ENCODE peak calls at places on chromosome 10, in five cellular contexts. Q is activated naive CD8-positive, alpha-beta T cell treated with anti-CD3 and anti-CD28 coated beads, Interleukin-2, amount 50 U/mL, for 24 hours; I is choroid plexus epithelial cell; L is amniotic epithelial cell; O is WERI-Rb-1. Z is an unnamed sample.

GRCh38 chr10:110137142-110137545 is 70.3 kb upstream of the MXI1 start:
- DNase-seq in Q (no peak), I (peak), L (peak), O (no peak), Z (no peak)

GRCh38 chr10:114350751-114351150 is 53.6 kb downstream of the AFAP1L2 start:
- DNase-seq in Q (no peak), I (no peak), L (no peak), O (no peak), Z (no peak)

GRCh38 chr10:111206521-111206920 is 129.7 kb downstream of the ADRA2A start:
- DNase-seq in Q (no peak), I (no peak), L (no peak), O (no peak), Z (no peak)

GRCh38 chr10:123862421-123863188 is 29.0 kb downstream of the CPXM2 start:
- DNase-seq in Q (no peak), I (no peak), L (no peak), O (no peak), Z (no peak)

GRCh38 chr10:127092916-127093315 is 103.5 kb downstream of the INSYN2A start:
- DNase-seq in Q (no peak), I (no peak), L (no peak), O (no peak), Z (no peak)

GRCh38 chr10:3471927-3472704 is 299.5 kb upstream of the PITRM1 start:
- DNase-seq in Q (no peak), I (no peak), L (no peak), O (no peak), Z (no peak)

GRCh38 chr10:109429956-109430760 is 493.2 kb downstream of the XPNPEP1 start:
- DNase-seq in Q (no peak), I (peak), L (peak), O (no peak), Z (no peak)

GRCh38 chr10:585502-585901 is 104.0 kb downstream of the DIP2C start:
- DNase-seq in Q (no peak), I (no peak), L (no peak), O (peak), Z (no peak)

GRCh38 chr10:62582804-62583208 is 208.6 kb downstream of the ZNF365 start:
- DNase-seq in Q (no peak), I (peak), L (peak), O (no peak), Z (no peak)

GRCh38 chr10:21740989-21741388 is 207.0 kb downstream of the MLLT10 start:
- DNase-seq in Q (no peak), I (peak), L (no peak), O (no peak), Z (no peak)

GRCh38 chr10:122307669-122308486 is 36.8 kb downstream of the BTBD16 start:
- DNase-seq in Q (no peak), I (peak), L (peak), O (no peak), Z (no peak)

GRCh38 chr10:114100848-114101741 is 57.4 kb downstream of the ADRB1 start:
- DNase-seq in Q (peak), I (peak), L (peak), O (peak), Z (no peak)

GRCh38 chr10:77060913-77061312 is 576.7 kb downstream of the KCNMA1 start:
- DNase-seq in Q (no peak), I (no peak), L (no peak), O (no peak), Z (no peak)

GRCh38 chr10:119395287-119396007 is 147.1 kb downstream of the RGS10 start:
- DNase-seq in Q (no peak), I (peak), L (no peak), O (no peak), Z (peak)

Z was measured in stimulated activated naive B cell treated with anti-CD40 and anti-IgM and Interleukin-4, amounts not matched to agents 10 μg/mL and 1 μg/mL and 100 μg/mL, for 72 hours.